ENCODE peak calls at places on chromosomes 5 and 9, in five cellular contexts. One of them, this sample, is unnamed.

GRCh38 chr9:132163457-132163875 is 1.6 kb downstream of the NTNG2 start:
- DNase-seq in thoracic aorta: no peak
- DNase-seq in left ventricle myocardium inferior: no peak
- DNase-seq in ascending aorta: no peak
- DNase-seq in prostate gland: no peak
- DNase-seq in this sample: no peak

GRCh38 chr9:81112638-81113037 is 576.7 kb downstream of the TLE1 start:
- DNase-seq in thoracic aorta: no peak
- DNase-seq in prostate gland: no peak
- DNase-seq in left ventricle myocardium inferior: no peak
- DNase-seq in ascending aorta: no peak
- DNase-seq in this sample: no peak

GRCh38 chr5:36744041-36744677 is 132.4 kb upstream of the NIPBL start:
- DNase-seq in thoracic aorta: no peak
- DNase-seq in ascending aorta: no peak
- DNase-seq in left ventricle myocardium inferior: no peak
- DNase-seq in prostate gland: peak; percentile 82
- DNase-seq in this sample: peak; percentile 5

GRCh38 chr5:147055850-147056523 is 177.4 kb upstream of the PPP2R2B start:
- DNase-seq in prostate gland: no peak
- DNase-seq in ascending aorta: no peak
- DNase-seq in left ventricle myocardium inferior: no peak
- DNase-seq in thoracic aorta: no peak
- DNase-seq in this sample: no peak

GRCh38 chr5:31581498-31582099 is 49.5 kb downstream of the C5orf22 start:
- DNase-seq in thoracic aorta: no peak
- DNase-seq in left ventricle myocardium inferior: no peak
- DNase-seq in prostate gland: no peak
- DNase-seq in ascending aorta: no peak
- DNase-seq in this sample: peak; percentile 58

GRCh38 chr9:131027048-131027871 is 18.3 kb downstream of the LAMC3 start:
- DNase-seq in left ventricle myocardium inferior: no peak
- DNase-seq in prostate gland: no peak
- DNase-seq in ascending aorta: no peak
- DNase-seq in thoracic aorta: no peak
- DNase-seq in this sample: no peak

GRCh38 chr9:116404228-116404627 is 250.6 kb downstream of the PAPPA start:
- DNase-seq in prostate gland: no peak
- DNase-seq in left ventricle myocardium inferior: no peak
- DNase-seq in thoracic aorta: no peak
- DNase-seq in ascending aorta: no peak
- DNase-seq in this sample: no peak

GRCh38 chr9:26054600-26055516 is 376.6 kb upstream of the TUSC1 start:
- DNase-seq in prostate gland: no peak
- DNase-seq in thoracic aorta: no peak
- DNase-seq in ascending aorta: no peak
- DNase-seq in left ventricle myocardium inferior: no peak
- DNase-seq in this sample: no peak

GRCh38 chr9:105308448-105309412 is 64.3 kb downstream of the SLC44A1 start:
- DNase-seq in left ventricle myocardium inferior: no peak
- DNase-seq in thoracic aorta: no peak
- DNase-seq in ascending aorta: no peak
- DNase-seq in prostate gland: no peak
- DNase-seq in this sample: no peak

GRCh38 chr5:175230299-175230698 is 213.7 kb downstream of the DRD1 start:
- DNase-seq in left ventricle myocardium inferior: no peak
- DNase-seq in ascending aorta: no peak
- DNase-seq in thoracic aorta: no peak
- DNase-seq in prostate gland: no peak
- DNase-seq in this sample: no peak

GRCh38 chr9:94611638-94612068 is 18.0 kb upstream of the FBP2 start:
- DNase-seq in thoracic aorta: no peak
- DNase-seq in prostate gland: no peak
- DNase-seq in left ventricle myocardium inferior: no peak
- DNase-seq in ascending aorta: no peak
- DNase-seq in this sample: no peak

GRCh38 chr5:88518131-88519016 is 249.7 kb upstream of the TMEM161B start:
- DNase-seq in left ventricle myocardium inferior: no peak
- DNase-seq in thoracic aorta: no peak
- DNase-seq in prostate gland: no peak
- DNase-seq in ascending aorta: no peak
- DNase-seq in this sample: no peak

GRCh38 chr5:103393131-103393754 is 134.7 kb downstream of the MACIR start:
- DNase-seq in prostate gland: no peak
- DNase-seq in ascending aorta: no peak
- DNase-seq in thoracic aorta: no peak
- DNase-seq in left ventricle myocardium inferior: peak; percentile 16
- DNase-seq in this sample: peak; percentile 64

GRCh38 chr5:14364576-14365472 is 216.8 kb upstream of the OTULINL start:
- DNase-seq in ascending aorta: no peak
- DNase-seq in prostate gland: no peak
- DNase-seq in thoracic aorta: no peak
- DNase-seq in left ventricle myocardium inferior: no peak
- DNase-seq in this sample: peak; percentile 53

GRCh38 chr5:400282-401215 is 42.4 kb upstream of the EXOC3 start:
- DNase-seq in prostate gland: peak; percentile 2
- DNase-seq in thoracic aorta: no peak
- DNase-seq in ascending aorta: no peak
- DNase-seq in left ventricle myocardium inferior: no peak
- DNase-seq in this sample: no peak

GRCh38 chr5:91266184-91266705 is 116.9 kb downstream of the ARRDC3 start:
- DNase-seq in left ventricle myocardium inferior: no peak
- DNase-seq in thoracic aorta: no peak
- DNase-seq in prostate gland: no peak
- DNase-seq in ascending aorta: no peak
- DNase-seq in this sample: no peak

GRCh38 chr5:177116631-177117373 is 16.8 kb upstream of the NSD1 start:
- DNase-seq in left ventricle myocardium inferior: peak; percentile 90
- DNase-seq in thoracic aorta: no peak
- DNase-seq in prostate gland: peak; percentile 78
- DNase-seq in ascending aorta: peak; percentile 92
- DNase-seq in this sample: peak; percentile 95

GRCh38 chr5:140633081-140633471 is at the start of gene CD14:
- DNase-seq in left ventricle myocardium inferior: peak; percentile 44
- DNase-seq in ascending aorta: peak; percentile 80
- DNase-seq in prostate gland: no peak
- DNase-seq in thoracic aorta: no peak
- DNase-seq in this sample: no peak

GRCh38 chr5:39419830-39420229 is 5.0 kb downstream of the DAB2 start:
- DNase-seq in thoracic aorta: no peak
- DNase-seq in prostate gland: no peak
- DNase-seq in left ventricle myocardium inferior: no peak
- DNase-seq in ascending aorta: no peak
- DNase-seq in this sample: no peak

GRCh38 chr5:39423331-39423751 is 1.4 kb downstream of the DAB2 start:
- DNase-seq in prostate gland: no peak
- DNase-seq in thoracic aorta: no peak
- DNase-seq in ascending aorta: no peak
- DNase-seq in left ventricle myocardium inferior: peak; percentile 27
- DNase-seq in this sample: no peak

GRCh38 chr5:39420482-39421145 is 4.2 kb downstream of the DAB2 start:
- DNase-seq in thoracic aorta: peak; percentile 68
- DNase-seq in left ventricle myocardium inferior: peak; percentile 69
- DNase-seq in prostate gland: no peak
- DNase-seq in ascending aorta: peak; percentile 92
- DNase-seq in this sample: peak; percentile 89

GRCh38 chr5:39422886-39423285 is 1.9 kb downstream of the DAB2 start:
- DNase-seq in ascending aorta: no peak
- DNase-seq in thoracic aorta: no peak
- DNase-seq in prostate gland: no peak
- DNase-seq in left ventricle myocardium inferior: no peak
- DNase-seq in this sample: no peak

GRCh38 chr5:39422036-39422606 is 2.7 kb downstream of the DAB2 start:
- DNase-seq in prostate gland: no peak
- DNase-seq in ascending aorta: no peak
- DNase-seq in thoracic aorta: no peak
- DNase-seq in left ventricle myocardium inferior: no peak
- DNase-seq in this sample: no peak
- H3K4me1 ChIP-seq in prostate gland: no peaks in the 10 kb centered on the region
- H3K4me1 ChIP-seq in ascending aorta: no peaks in the 10 kb centered on the region
- H3K4me1 ChIP-seq in thoracic aorta: peaks cover 40% of the 10 kb centered on the region
- H3K4me1 ChIP-seq in left ventricle myocardium inferior: peaks cover 83% of the 10 kb centered on the region
- H3K4me1 ChIP-seq in this sample: peaks cover 7% of the 10 kb centered on the region

DNA sequence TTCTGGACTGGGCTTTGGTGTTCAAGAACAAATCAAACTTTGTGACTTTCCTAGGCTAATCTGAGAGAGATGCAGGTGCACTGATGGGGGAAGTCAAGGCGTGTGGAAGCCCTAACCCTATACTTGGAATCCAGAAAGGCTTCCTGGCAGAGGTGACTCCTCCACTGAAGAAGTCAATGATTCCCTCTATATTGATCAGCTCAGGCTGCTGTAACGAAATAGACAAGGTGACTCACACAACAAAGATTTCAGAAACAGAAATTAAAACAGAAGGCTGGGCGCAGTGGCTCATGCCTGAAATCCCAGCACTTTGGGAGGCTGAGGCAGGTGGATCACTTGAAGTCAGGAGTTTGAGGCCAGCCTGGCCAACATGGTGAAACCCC is 69.6 kb upstream of the GGTA1 start:
- DNase-seq in ascending aorta: no peak
- DNase-seq in left ventricle myocardium inferior: no peak
- DNase-seq in prostate gland: no peak
- DNase-seq in thoracic aorta: no peak
- DNase-seq in this sample: no peak
- H3K27ac ChIP-seq in ascending aorta: peak overlapping the region; percentile 87
- H3K27ac ChIP-seq in left ventricle myocardium inferior: peak overlapping the region; percentile 87
- H3K27ac ChIP-seq in prostate gland: no peak overlapping the region
- H3K27ac ChIP-seq in thoracic aorta: no peak overlapping the region
- H3K27ac ChIP-seq in this sample: no peak overlapping the region

GRCh38 chr9:103371152-103371551 is 376.0 kb downstream of the CYLC2 start:
- DNase-seq in thoracic aorta: no peak
- DNase-seq in ascending aorta: no peak
- DNase-seq in prostate gland: no peak
- DNase-seq in left ventricle myocardium inferior: no peak
- DNase-seq in this sample: no peak

GRCh38 chr9:103377667-103378066 is 382.5 kb downstream of the CYLC2 start:
- DNase-seq in left ventricle myocardium inferior: no peak
- DNase-seq in ascending aorta: no peak
- DNase-seq in prostate gland: no peak
- DNase-seq in thoracic aorta: no peak
- DNase-seq in this sample: no peak

GRCh38 chr9:103372828-103373227 is 377.7 kb downstream of the CYLC2 start:
- DNase-seq in prostate gland: no peak
- DNase-seq in thoracic aorta: no peak
- DNase-seq in left ventricle myocardium inferior: no peak
- DNase-seq in ascending aorta: no peak
- DNase-seq in this sample: no peak
- H3K9me3 ChIP-seq in prostate gland: no peaks in the 10 kb centered on the region
- H3K9me3 ChIP-seq in thoracic aorta: no peaks in the 10 kb centered on the region
- H3K9me3 ChIP-seq in left ventricle myocardium inferior: no peaks in the 10 kb centered on the region
- H3K9me3 ChIP-seq in ascending aorta: no peaks in the 10 kb centered on the region
- H3K9me3 ChIP-seq in this sample: no peaks in the 10 kb centered on the region

DNA sequence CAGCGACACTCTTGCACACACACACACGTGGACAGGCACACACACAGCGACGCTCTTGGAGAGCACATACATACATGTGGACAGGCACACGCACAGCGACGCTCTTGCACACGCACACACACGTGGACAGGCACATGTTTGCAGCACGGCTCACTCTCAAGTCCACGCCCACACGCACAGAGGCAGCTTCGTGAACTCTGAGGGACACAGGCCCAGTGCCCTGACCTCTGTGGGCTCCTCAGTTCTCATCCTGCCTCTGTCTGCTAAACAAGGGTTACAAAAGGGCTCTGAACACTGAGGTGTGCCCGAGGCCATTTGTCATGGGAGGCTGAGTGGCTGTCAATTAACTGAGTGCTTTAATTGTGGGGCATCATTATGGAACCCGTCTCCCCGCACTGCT is 558.8 kb upstream of the ADAMTS16 start:
- DNase-seq in ascending aorta: no peak
- DNase-seq in thoracic aorta: no peak
- DNase-seq in left ventricle myocardium inferior: no peak
- DNase-seq in prostate gland: no peak
- DNase-seq in this sample: no peak
- H3K4me1 ChIP-seq in ascending aorta: no peaks in the 10 kb centered on the region
- H3K4me1 ChIP-seq in thoracic aorta: no peaks in the 10 kb centered on the region
- H3K4me1 ChIP-seq in left ventricle myocardium inferior: no peaks in the 10 kb centered on the region
- H3K4me1 ChIP-seq in prostate gland: no peaks in the 10 kb centered on the region
- H3K4me1 ChIP-seq in this sample: no peaks in the 10 kb centered on the region

DNA sequence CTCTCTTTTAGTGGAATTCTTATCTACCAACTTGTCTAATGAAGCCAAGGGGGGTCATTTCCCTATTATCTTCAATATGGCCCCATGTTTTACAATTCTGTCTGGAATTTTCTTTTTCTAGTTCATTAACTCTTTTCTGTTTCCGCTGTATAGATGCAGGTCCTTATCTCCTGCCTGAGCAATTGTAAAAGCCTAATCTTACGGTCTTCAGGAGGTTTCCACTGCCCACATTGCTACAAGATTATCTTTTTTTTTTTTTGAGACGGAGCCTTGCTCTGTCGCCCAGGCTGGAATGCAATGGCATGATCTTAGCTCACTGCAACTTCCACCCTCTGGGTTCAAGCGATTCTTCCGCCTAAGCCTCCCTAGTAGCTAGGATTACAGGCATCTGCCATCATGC is 132.3 kb downstream of the UNC13B start:
- DNase-seq in ascending aorta: no peak
- DNase-seq in thoracic aorta: no peak
- DNase-seq in prostate gland: no peak
- DNase-seq in left ventricle myocardium inferior: no peak
- DNase-seq in this sample: no peak
- H3K27ac ChIP-seq in ascending aorta: no peak overlapping the region
- H3K27ac ChIP-seq in thoracic aorta: no peak overlapping the region
- H3K27ac ChIP-seq in prostate gland: no peak overlapping the region
- H3K27ac ChIP-seq in left ventricle myocardium inferior: no peak overlapping the region
- H3K27ac ChIP-seq in this sample: no peak overlapping the region

GRCh38 chr9:99015448-99015847 is 71.7 kb downstream of the COL15A1 start:
- DNase-seq in thoracic aorta: no peak
- DNase-seq in ascending aorta: no peak
- DNase-seq in prostate gland: no peak
- DNase-seq in left ventricle myocardium inferior: no peak
- DNase-seq in this sample: no peak

GRCh38 chr9:99012957-99013512 is 69.3 kb downstream of the COL15A1 start:
- DNase-seq in ascending aorta: peak; percentile 60
- DNase-seq in prostate gland: no peak
- DNase-seq in thoracic aorta: no peak
- DNase-seq in left ventricle myocardium inferior: no peak
- DNase-seq in this sample: no peak

GRCh38 chr9:99008187-99008586 is 64.5 kb downstream of the COL15A1 start:
- DNase-seq in ascending aorta: no peak
- DNase-seq in left ventricle myocardium inferior: no peak
- DNase-seq in prostate gland: no peak
- DNase-seq in thoracic aorta: no peak
- DNase-seq in this sample: no peak

GRCh38 chr9:99013550-99013949 is 69.8 kb downstream of the COL15A1 start:
- DNase-seq in ascending aorta: no peak
- DNase-seq in prostate gland: no peak
- DNase-seq in left ventricle myocardium inferior: no peak
- DNase-seq in thoracic aorta: no peak
- DNase-seq in this sample: no peak

DNA sequence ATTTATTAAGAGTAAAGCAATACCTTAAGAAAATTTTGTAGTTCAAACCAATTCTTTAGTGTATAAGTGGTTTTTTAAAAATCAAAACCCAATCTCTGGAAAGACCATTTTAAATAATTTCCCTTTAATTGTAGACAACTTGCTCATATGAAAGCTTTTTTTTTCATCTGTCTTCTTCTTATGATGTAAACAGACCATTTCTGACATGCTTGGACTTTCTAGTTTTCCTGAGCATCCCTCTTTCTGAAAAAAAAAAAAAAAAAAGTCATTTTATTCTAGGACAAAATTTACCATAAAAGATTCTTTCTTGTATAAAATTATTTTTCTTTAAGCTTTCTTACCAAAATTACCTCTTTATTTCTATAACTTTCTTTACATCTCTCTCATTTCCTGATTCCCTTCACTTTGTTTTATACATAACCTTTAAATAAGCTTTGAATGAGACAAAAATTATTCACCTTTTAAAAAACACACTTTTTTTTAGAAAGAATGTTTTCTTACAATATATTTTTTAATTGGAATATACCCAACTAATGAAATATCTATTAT is 67.5 kb downstream of the COL15A1 start:
- DNase-seq in left ventricle myocardium inferior: no peak
- DNase-seq in thoracic aorta: no peak
- DNase-seq in prostate gland: no peak
- DNase-seq in ascending aorta: no peak
- DNase-seq in this sample: peak; percentile 16
- H3K9me3 ChIP-seq in left ventricle myocardium inferior: peaks cover 12% of the 10 kb centered on the region
- H3K9me3 ChIP-seq in thoracic aorta: no peaks in the 10 kb centered on the region
- H3K9me3 ChIP-seq in prostate gland: no peaks in the 10 kb centered on the region
- H3K9me3 ChIP-seq in ascending aorta: no peaks in the 10 kb centered on the region
- H3K9me3 ChIP-seq in this sample: no peaks in the 10 kb centered on the region